ENCODE peak calls at places on chromosome 14, in eight cellular contexts. I is fibroblast of lung, T is breast epithelium, C is keratinocyte, L is body of pancreas, X is epithelial cell of proximal tubule, A is tibial nerve, K is aorta. S is an unnamed sample.

GRCh38 chr14:77979666-77980351 is 179.9 kb downstream of the ADCK1 start:
- DNase-seq in I (no peak), T (no peak), C (no peak), L (no peak), X (no peak), A (no peak), K (no peak), S (no peak)

GRCh38 chr14:63893701-63894458 is 41.1 kb downstream of the SYNE2 start:
- DNase-seq in I (peak; percentile 93), T (no peak), C (no peak), L (peak; percentile 53), X (peak; percentile 83), A (peak; percentile 62), K (peak; percentile 88), S (peak; percentile 31)

GRCh38 chr14:20714593-20715250 is 26.2 kb downstream of the ANG start:
- DNase-seq in I (peak; percentile 44), T (peak; percentile 86), C (no peak), L (peak; percentile 88), X (no peak), A (peak; percentile 84), K (peak; percentile 85), S (peak; percentile 54)

GRCh38 chr14:21993070-21993469 is 319.5 kb upstream of the OR4E1 start:
- DNase-seq in I (no peak), T (no peak), C (no peak), L (no peak), X (no peak), A (no peak), K (no peak), S (no peak)

GRCh38 chr14:75705014-75705413 is 44.0 kb downstream of the TTLL5 start:
- DNase-seq in I (peak; percentile 42), T (no peak), C (no peak), L (no peak), X (no peak), A (no peak), K (no peak), S (no peak)

GRCh38 chr14:44612002-44612401 is 104.9 kb upstream of the FSCB start:
- DNase-seq in I (no peak), T (no peak), C (no peak), L (no peak), X (no peak), A (no peak), K (no peak), S (no peak)

GRCh38 chr14:103031566-103031911 is 25.8 kb downstream of the CDC42BPB start:
- DNase-seq in I (no peak), T (no peak), C (no peak), L (no peak), X (no peak), A (no peak), K (no peak), S (no peak)

GRCh38 chr14:100692859-100693558 is 33.7 kb upstream of the DLK1 start:
- DNase-seq in I (peak; percentile 82), T (peak; percentile 38), C (peak; percentile 95), L (no peak), X (peak; percentile 33), A (no peak), K (no peak), S (no peak)

GRCh38 chr14:62614117-62614516 is 431.1 kb downstream of the KCNH5 start:
- DNase-seq in I (no peak), T (no peak), C (no peak), L (no peak), X (no peak), A (no peak), K (no peak), S (no peak)

GRCh38 chr14:77208266-77208978 is 26.8 kb downstream of the TMEM63C start:
- DNase-seq in I (peak; percentile 59), T (peak; percentile 18), C (peak; percentile 19), L (peak; percentile 76), X (no peak), A (peak; percentile 64), K (peak; percentile 91), S (peak; percentile 33)

GRCh38 chr14:91253795-91254323 is 9.4 kb upstream of the GPR68 start:
- DNase-seq in I (no peak), T (no peak), C (no peak), L (no peak), X (no peak), A (no peak), K (no peak), S (no peak)
- H3K4me3 ChIP-seq in I (peak overlapping the region; percentile 13), T (peak overlapping the region; percentile 70), C (peak overlapping the region; percentile 53), L (no peak overlapping the region), X (peak overlapping the region; percentile 56), A (peak overlapping the region; percentile 42), K (peak overlapping the region; percentile 48), S (peak overlapping the region; percentile 61)

GRCh38 chr14:65632487-65632886 is 220.0 kb downstream of the FUT8 start:
- DNase-seq in I (no peak), T (no peak), C (no peak), L (no peak), X (no peak), A (no peak), K (no peak), S (no peak)
- H3K4me3 ChIP-seq in I (no peak overlapping the region), T (no peak overlapping the region), C (no peak overlapping the region), L (no peak overlapping the region), X (no peak overlapping the region), A (no peak overlapping the region), K (no peak overlapping the region), S (no peak overlapping the region)

GRCh38 chr14:53126705-53127104 is 26.4 kb downstream of the DDHD1 start:
- DNase-seq in I (peak; percentile 38), T (no peak), C (no peak), L (no peak), X (no peak), A (no peak), K (no peak), S (no peak)
- H3K4me3 ChIP-seq in I (peak overlapping the region; percentile 42), T (no peak overlapping the region), C (no peak overlapping the region), L (no peak overlapping the region), X (no peak overlapping the region), A (peak overlapping the region; percentile 16), K (no peak overlapping the region), S (peak overlapping the region; percentile 9)

GRCh38 chr14:32635103-32635719 is 303.5 kb upstream of the NPAS3 start:
- DNase-seq in I (peak; percentile 84), T (no peak), C (no peak), L (no peak), X (peak; percentile 41), A (no peak), K (no peak), S (no peak)
- H3K4me3 ChIP-seq in I (peak overlapping the region; percentile 16), T (peak overlapping the region; percentile 55), C (no peak overlapping the region), L (no peak overlapping the region), X (no peak overlapping the region), A (no peak overlapping the region), K (no peak overlapping the region), S (no peak overlapping the region)